ENCODE peak calls at places on chromosomes 12 and 14, in nine cellular contexts. One of them, this sample, is unnamed.

GRCh38 chr12:76277480-76277879 is 70.7 kb downstream of the BBS10 start:
- DNase-seq in WTC11: no peak
- DNase-seq in A549: no peak
- DNase-seq in SK-N-SH: no peak
- DNase-seq in H1: no peak
- DNase-seq in HCT116: no peak
- DNase-seq in endothelial cell of umbilical vein: peak
- DNase-seq in HepG2: no peak
- DNase-seq in GM12878: no peak
- DNase-seq in this sample: no peak

GRCh38 chr12:49955899-49956662 is 5.5 kb downstream of the AQP2 start:
- DNase-seq in WTC11: no peak
- DNase-seq in A549: no peak
- DNase-seq in SK-N-SH: no peak
- DNase-seq in H1: no peak
- DNase-seq in HCT116: no peak
- DNase-seq in endothelial cell of umbilical vein: no peak
- DNase-seq in HepG2: no peak
- DNase-seq in GM12878: no peak
- DNase-seq in this sample: peak

GRCh38 chr12:118404876-118405521 is 28.6 kb downstream of the SUDS3 start:
- DNase-seq in WTC11: peak
- DNase-seq in A549: peak
- DNase-seq in SK-N-SH: peak
- DNase-seq in H1: peak
- DNase-seq in HCT116: peak
- DNase-seq in endothelial cell of umbilical vein: peak
- DNase-seq in HepG2: peak
- DNase-seq in GM12878: peak
- DNase-seq in this sample: peak

GRCh38 chr14:76753799-76754198 is 7.5 kb upstream of the VASH1 start:
- DNase-seq in WTC11: no peak
- DNase-seq in A549: no peak
- DNase-seq in SK-N-SH: peak
- DNase-seq in H1: no peak
- DNase-seq in HCT116: no peak
- DNase-seq in endothelial cell of umbilical vein: no peak
- DNase-seq in HepG2: no peak
- DNase-seq in GM12878: no peak
- DNase-seq in this sample: no peak

GRCh38 chr12:19856389-19856788 is 417.1 kb downstream of the AEBP2 start:
- DNase-seq in WTC11: no peak
- DNase-seq in A549: no peak
- DNase-seq in SK-N-SH: no peak
- DNase-seq in H1: no peak
- DNase-seq in HCT116: no peak
- DNase-seq in endothelial cell of umbilical vein: no peak
- DNase-seq in HepG2: no peak
- DNase-seq in GM12878: no peak
- DNase-seq in this sample: no peak

GRCh38 chr14:68977741-68978549 is 1.2 kb downstream of the ACTN1 start:
- DNase-seq in WTC11: peak
- DNase-seq in A549: peak
- DNase-seq in SK-N-SH: peak
- DNase-seq in H1: peak
- DNase-seq in HCT116: no peak
- DNase-seq in endothelial cell of umbilical vein: peak
- DNase-seq in HepG2: no peak
- DNase-seq in GM12878: no peak
- DNase-seq in this sample: peak

GRCh38 chr14:103624860-103625259 is 4.2 kb upstream of the KLC1 start:
- DNase-seq in WTC11: no peak
- DNase-seq in A549: peak
- DNase-seq in SK-N-SH: peak
- DNase-seq in H1: no peak
- DNase-seq in HCT116: peak
- DNase-seq in endothelial cell of umbilical vein: peak
- DNase-seq in HepG2: peak
- DNase-seq in GM12878: no peak
- DNase-seq in this sample: peak

GRCh38 chr14:39781466-39781865 is 349.2 kb upstream of the FBXO33 start:
- DNase-seq in WTC11: peak
- DNase-seq in A549: no peak
- DNase-seq in SK-N-SH: no peak
- DNase-seq in H1: no peak
- DNase-seq in HCT116: no peak
- DNase-seq in endothelial cell of umbilical vein: no peak
- DNase-seq in HepG2: no peak
- DNase-seq in GM12878: no peak
- DNase-seq in this sample: no peak

GRCh38 chr12:25792031-25792430 is 166.5 kb upstream of the RASSF8 start:
- DNase-seq in WTC11: no peak
- DNase-seq in A549: no peak
- DNase-seq in SK-N-SH: no peak
- DNase-seq in H1: no peak
- DNase-seq in HCT116: no peak
- DNase-seq in endothelial cell of umbilical vein: peak
- DNase-seq in HepG2: no peak
- DNase-seq in GM12878: no peak
- DNase-seq in this sample: no peak

GRCh38 chr12:86134571-86134970 is 121.6 kb downstream of the MGAT4C start:
- DNase-seq in WTC11: no peak
- DNase-seq in A549: peak
- DNase-seq in SK-N-SH: no peak
- DNase-seq in H1: no peak
- DNase-seq in HCT116: no peak
- DNase-seq in endothelial cell of umbilical vein: no peak
- DNase-seq in HepG2: no peak
- DNase-seq in GM12878: no peak
- DNase-seq in this sample: no peak

GRCh38 chr12:98999569-98999968 is 354.5 kb downstream of the APAF1 start:
- DNase-seq in WTC11: no peak
- DNase-seq in A549: no peak
- DNase-seq in SK-N-SH: no peak
- DNase-seq in H1: no peak
- DNase-seq in HCT116: no peak
- DNase-seq in endothelial cell of umbilical vein: no peak
- DNase-seq in HepG2: no peak
- DNase-seq in GM12878: no peak
- DNase-seq in this sample: no peak

GRCh38 chr14:23035303-23036164 is 834 bp upstream of the PSMB5 start:
- DNase-seq in WTC11: no peak
- DNase-seq in A549: no peak
- DNase-seq in SK-N-SH: no peak
- DNase-seq in H1: no peak
- DNase-seq in HCT116: no peak
- DNase-seq in endothelial cell of umbilical vein: no peak
- DNase-seq in HepG2: no peak
- DNase-seq in GM12878: no peak
- DNase-seq in this sample: no peak

GRCh38 chr12:132827763-132828703 is 636 bp downstream of the GOLGA3 start:
- DNase-seq in WTC11: no peak
- DNase-seq in A549: peak
- DNase-seq in SK-N-SH: no peak
- DNase-seq in H1: no peak
- DNase-seq in HCT116: no peak
- DNase-seq in endothelial cell of umbilical vein: peak
- DNase-seq in HepG2: peak
- DNase-seq in GM12878: no peak
- DNase-seq in this sample: peak

GRCh38 chr12:15629108-15629507 is 160.1 kb downstream of the EPS8 start:
- DNase-seq in WTC11: no peak
- DNase-seq in A549: peak
- DNase-seq in SK-N-SH: no peak
- DNase-seq in H1: no peak
- DNase-seq in HCT116: peak
- DNase-seq in endothelial cell of umbilical vein: peak
- DNase-seq in HepG2: peak
- DNase-seq in GM12878: peak
- DNase-seq in this sample: peak

GRCh38 chr14:55802986-55803431 is 223.0 kb downstream of the KTN1 start:
- DNase-seq in WTC11: no peak
- DNase-seq in A549: peak
- DNase-seq in SK-N-SH: no peak
- DNase-seq in H1: no peak
- DNase-seq in HCT116: peak
- DNase-seq in endothelial cell of umbilical vein: peak
- DNase-seq in HepG2: peak
- DNase-seq in GM12878: no peak
- DNase-seq in this sample: peak

DNA sequence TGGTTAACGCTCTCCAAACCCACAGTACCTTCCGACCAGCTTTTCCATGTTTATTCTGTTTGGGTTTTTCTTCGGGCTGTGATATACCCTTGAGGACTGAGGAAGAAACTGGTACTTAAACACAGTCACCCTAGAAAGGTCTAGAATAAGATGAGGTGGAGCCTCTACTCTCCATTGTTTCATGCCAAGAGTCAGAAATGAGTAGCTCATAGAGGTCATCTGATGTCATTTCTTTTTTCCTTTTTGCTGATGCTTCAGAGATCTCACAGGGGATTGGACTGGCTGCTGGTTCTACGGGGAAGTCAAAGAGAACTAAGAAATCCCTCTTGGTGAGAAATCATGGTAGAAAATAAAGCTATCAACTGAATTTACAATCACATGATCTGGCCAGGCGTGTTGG is 538.2 kb upstream of the TMEM132C start:
- DNase-seq in WTC11: no peak
- DNase-seq in A549: no peak
- DNase-seq in SK-N-SH: no peak
- DNase-seq in H1: no peak
- DNase-seq in HCT116: no peak
- DNase-seq in endothelial cell of umbilical vein: no peak
- DNase-seq in HepG2: no peak
- DNase-seq in GM12878: no peak
- DNase-seq in this sample: no peak
- TF ChIP-seq CTCF in WTC11: no peak
- TF ChIP-seq CTCF in A549: no peak
- TF ChIP-seq CTCF in SK-N-SH: no peak
- TF ChIP-seq CTCF in H1: no peak
- TF ChIP-seq CTCF in HCT116: no peak
- TF ChIP-seq CTCF in endothelial cell of umbilical vein: no peak
- TF ChIP-seq CTCF in HepG2: no peak
- TF ChIP-seq CTCF in GM12878: no peak
- TF ChIP-seq CTCF in this sample: no peak

DNA sequence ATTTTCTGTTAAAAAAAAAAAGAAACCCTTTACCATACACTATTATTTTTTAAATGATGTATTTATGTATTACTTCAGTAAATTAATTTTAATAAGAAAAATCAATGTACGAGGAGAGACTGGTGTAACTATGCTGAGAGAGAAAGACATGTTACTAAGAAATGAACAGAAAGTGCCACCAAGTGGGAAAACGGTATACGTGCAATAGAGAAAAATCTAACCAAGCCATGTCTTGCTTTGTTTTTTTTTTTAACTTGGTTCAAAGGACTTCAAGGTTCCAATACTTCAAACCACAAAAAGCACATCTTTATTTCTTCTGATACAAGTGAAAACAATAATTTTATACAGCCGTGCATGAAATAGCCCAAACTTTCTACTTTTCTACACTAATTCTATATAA is 22.9 kb downstream of the NDUFA12 start:
- DNase-seq in WTC11: no peak
- DNase-seq in A549: peak
- DNase-seq in SK-N-SH: peak
- DNase-seq in H1: no peak
- DNase-seq in HCT116: no peak
- DNase-seq in endothelial cell of umbilical vein: peak
- DNase-seq in HepG2: no peak
- DNase-seq in GM12878: no peak
- DNase-seq in this sample: peak
- TF ChIP-seq MAX in WTC11: no peak
- TF ChIP-seq MAX in A549: no peak
- TF ChIP-seq MAX in SK-N-SH: no peak
- TF ChIP-seq MAX in H1: no peak
- TF ChIP-seq MAX in HCT116: no peak
- TF ChIP-seq MAX in endothelial cell of umbilical vein: no peak
- TF ChIP-seq MAX in HepG2: no peak
- TF ChIP-seq MAX in GM12878: no peak
- TF ChIP-seq MAX in this sample: no peak

GRCh38 chr12:123384994-123385376 is 1.1 kb downstream of the KMT5A start:
- DNase-seq in WTC11: no peak
- DNase-seq in A549: peak
- DNase-seq in SK-N-SH: no peak
- DNase-seq in H1: no peak
- DNase-seq in HCT116: no peak
- DNase-seq in endothelial cell of umbilical vein: peak
- DNase-seq in HepG2: no peak
- DNase-seq in GM12878: no peak
- DNase-seq in this sample: peak
- TF ChIP-seq CTCF in WTC11: no peak
- TF ChIP-seq CTCF in A549: no peak
- TF ChIP-seq CTCF in SK-N-SH: peak
- TF ChIP-seq CTCF in H1: no peak
- TF ChIP-seq CTCF in HCT116: no peak
- TF ChIP-seq CTCF in endothelial cell of umbilical vein: no peak
- TF ChIP-seq CTCF in HepG2: no peak
- TF ChIP-seq CTCF in GM12878: no peak
- TF ChIP-seq CTCF in this sample: no peak

GRCh38 chr14:102603293-102603907 is 11.0 kb downstream of the RCOR1 start:
- DNase-seq in WTC11: no peak
- DNase-seq in A549: no peak
- DNase-seq in SK-N-SH: no peak
- DNase-seq in H1: no peak
- DNase-seq in HCT116: no peak
- DNase-seq in endothelial cell of umbilical vein: no peak
- DNase-seq in HepG2: no peak
- DNase-seq in GM12878: no peak
- DNase-seq in this sample: no peak

GRCh38 chr14:102608064-102608446 is 15.6 kb downstream of the RCOR1 start:
- DNase-seq in WTC11: no peak
- DNase-seq in A549: no peak
- DNase-seq in SK-N-SH: no peak
- DNase-seq in H1: no peak
- DNase-seq in HCT116: no peak
- DNase-seq in endothelial cell of umbilical vein: no peak
- DNase-seq in HepG2: no peak
- DNase-seq in GM12878: peak
- DNase-seq in this sample: no peak

GRCh38 chr14:102604183-102604582 is 11.7 kb downstream of the RCOR1 start:
- DNase-seq in WTC11: no peak
- DNase-seq in A549: no peak
- DNase-seq in SK-N-SH: no peak
- DNase-seq in H1: no peak
- DNase-seq in HCT116: no peak
- DNase-seq in endothelial cell of umbilical vein: no peak
- DNase-seq in HepG2: no peak
- DNase-seq in GM12878: no peak
- DNase-seq in this sample: no peak

GRCh38 chr14:102605026-102605425 is 12.6 kb downstream of the RCOR1 start:
- DNase-seq in WTC11: no peak
- DNase-seq in A549: no peak
- DNase-seq in SK-N-SH: no peak
- DNase-seq in H1: no peak
- DNase-seq in HCT116: no peak
- DNase-seq in endothelial cell of umbilical vein: no peak
- DNase-seq in HepG2: no peak
- DNase-seq in GM12878: no peak
- DNase-seq in this sample: no peak

DNA sequence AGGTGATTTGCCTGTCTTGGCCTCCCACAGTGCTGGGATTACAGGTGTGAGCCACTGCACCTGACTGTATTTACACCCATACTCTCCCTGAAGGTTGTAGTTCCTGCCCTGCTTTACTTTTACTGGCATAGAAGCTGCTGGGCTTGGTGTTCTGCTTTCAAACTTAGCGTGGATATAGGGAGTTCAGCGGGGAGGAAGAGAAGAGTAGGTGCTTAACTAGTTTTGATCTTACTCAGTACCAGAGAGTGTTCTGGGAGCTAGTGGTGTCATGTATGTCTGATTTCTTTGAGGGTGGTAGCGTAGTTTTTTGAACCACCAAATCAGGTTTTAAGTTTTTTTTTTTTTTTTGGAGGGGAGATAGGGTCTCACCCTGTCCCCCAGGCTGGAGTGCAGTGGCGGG is 13.8 kb downstream of the RCOR1 start:
- DNase-seq in WTC11: no peak
- DNase-seq in A549: no peak
- DNase-seq in SK-N-SH: no peak
- DNase-seq in H1: no peak
- DNase-seq in HCT116: no peak
- DNase-seq in endothelial cell of umbilical vein: no peak
- DNase-seq in HepG2: no peak
- DNase-seq in GM12878: peak
- DNase-seq in this sample: no peak
- TF ChIP-seq MAX in WTC11: no peak
- TF ChIP-seq MAX in A549: no peak
- TF ChIP-seq MAX in SK-N-SH: no peak
- TF ChIP-seq MAX in H1: no peak
- TF ChIP-seq MAX in HCT116: no peak
- TF ChIP-seq MAX in endothelial cell of umbilical vein: no peak
- TF ChIP-seq MAX in HepG2: no peak
- TF ChIP-seq MAX in GM12878: no peak
- TF ChIP-seq MAX in this sample: no peak

This sample was measured in NB4.